ENCODE peak calls at places on chromosomes 16 and 17, in four cellular contexts. L is adrenal gland, N is body of pancreas, T is K562. I is an unnamed sample.

GRCh38 chr17:8465381-8466158 is 29.9 kb downstream of the NDEL1 start:
- DNase-seq in L (no peak), T (no peak), N (no peak), I (no peak)

GRCh38 chr17:16652847-16653366 is 743 bp downstream of the ZNF624 start:
- DNase-seq in L (no peak), T (no peak), N (no peak), I (no peak)

GRCh38 chr16:56849690-56850680 is 15.0 kb upstream of the SLC12A3 start:
- DNase-seq in T (no peak), L (no peak), N (no peak), I (peak; percentile 40)

GRCh38 chr16:64092284-64092683 is 1029.6 kb downstream of the CDH11 start:
- DNase-seq in N (no peak), T (no peak), L (no peak), I (peak; percentile 67)

GRCh38 chr16:89320717-89321501 is 103.4 kb downstream of the ZNF778 start:
- DNase-seq in L (peak; percentile 62), T (peak; percentile 92), N (peak; percentile 57), I (no peak)

GRCh38 chr17:68346448-68346847 is 55.2 kb downstream of the ARSG start:
- DNase-seq in L (no peak), N (peak; percentile 53), T (no peak), I (no peak)

GRCh38 chr16:84817613-84818012 is 2.2 kb upstream of the CRISPLD2 start:
- DNase-seq in L (no peak), T (no peak), N (no peak), I (no peak)

GRCh38 chr16:71344315-71344905 is 14.1 kb upstream of the CALB2 start:
- DNase-seq in L (no peak), N (no peak), T (no peak), I (no peak)

GRCh38 chr16:89004209-89004831 is 27.3 kb upstream of the CBFA2T3 start:
- DNase-seq in L (no peak), N (peak; percentile 10), T (peak; percentile 97), I (no peak)

GRCh38 chr16:67504190-67505021 is 21.1 kb upstream of the AGRP start:
- DNase-seq in L (peak; percentile 41), T (peak; percentile 90), N (peak; percentile 52), I (no peak)

GRCh38 chr16:26795184-26795583 is 271.5 kb upstream of the C16orf82 start:
- DNase-seq in T (peak; percentile 19), L (no peak), N (no peak), I (no peak)

GRCh38 chr17:67575325-67575724 is 142.4 kb upstream of the NOL11 start:
- DNase-seq in T (no peak), L (no peak), N (peak; percentile 51), I (no peak)

GRCh38 chr16:3963886-3964685 is 83.6 kb upstream of the CREBBP start:
- DNase-seq in T (no peak), L (no peak), N (no peak), I (no peak)

GRCh38 chr16:86289907-86290306 is 220.4 kb upstream of the FOXF1 start:
- DNase-seq in L (no peak), T (no peak), N (no peak), I (no peak)

GRCh38 chr16:86289304-86289703 is 221.0 kb upstream of the FOXF1 start:
- DNase-seq in T (no peak), L (no peak), N (no peak), I (peak; percentile 21)

GRCh38 chr16:86286991-86287640 is 223.2 kb upstream of the FOXF1 start:
- DNase-seq in L (no peak), T (no peak), N (no peak), I (no peak)

GRCh38 chr16:86287641-86288201 is 222.6 kb upstream of the FOXF1 start:
- DNase-seq in T (no peak), L (no peak), N (no peak), I (no peak)

DNA sequence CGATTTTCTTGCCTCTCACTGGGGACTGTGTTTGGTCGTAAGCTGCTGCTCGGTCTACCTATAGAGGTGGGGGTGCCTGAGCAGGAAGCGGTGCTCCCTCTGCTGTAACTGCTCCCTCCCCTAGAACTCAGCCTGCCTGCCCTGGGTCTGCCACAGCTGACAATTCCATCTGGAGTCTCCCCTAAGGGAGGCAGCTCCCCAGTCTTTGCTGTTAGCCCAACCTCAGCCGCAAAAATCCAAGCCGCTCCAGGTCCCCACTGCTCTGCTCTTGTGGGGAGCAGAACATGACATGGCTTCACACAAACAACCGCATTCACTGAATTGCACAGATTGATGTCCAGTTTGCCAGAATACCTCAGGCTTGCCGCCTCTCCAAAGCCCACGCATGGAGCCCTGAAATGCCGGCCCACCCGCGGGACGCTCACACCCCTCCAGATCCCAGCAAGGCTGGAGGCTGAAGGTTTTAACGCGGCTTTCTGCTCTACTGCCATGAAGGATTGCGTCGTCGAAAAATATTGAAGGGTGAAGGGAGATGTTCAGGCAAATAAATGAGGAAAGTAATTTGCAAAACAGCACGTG is 221.5 kb upstream of the FOXF1 start:
- DNase-seq in T (no peak), N (no peak), L (no peak), I (no peak)
- H3K27me3 ChIP-seq in T (peaks cover 69% of the 10 kb centered on the region), N (peaks cover 20% of the 10 kb centered on the region), L (peaks cover 64% of the 10 kb centered on the region), I (no peaks in the 10 kb centered on the region)

GRCh38 chr16:58464047-58464915 is 35.7 kb upstream of the NDRG4 start:
- DNase-seq in N (peak; percentile 6), T (no peak), L (peak; percentile 66), I (no peak)
- H3K27me3 ChIP-seq in N (peaks cover 35% of the 10 kb centered on the region), T (peaks cover 58% of the 10 kb centered on the region), L (peaks cover 2% of the 10 kb centered on the region), I (peaks cover 77% of the 10 kb centered on the region)

DNA sequence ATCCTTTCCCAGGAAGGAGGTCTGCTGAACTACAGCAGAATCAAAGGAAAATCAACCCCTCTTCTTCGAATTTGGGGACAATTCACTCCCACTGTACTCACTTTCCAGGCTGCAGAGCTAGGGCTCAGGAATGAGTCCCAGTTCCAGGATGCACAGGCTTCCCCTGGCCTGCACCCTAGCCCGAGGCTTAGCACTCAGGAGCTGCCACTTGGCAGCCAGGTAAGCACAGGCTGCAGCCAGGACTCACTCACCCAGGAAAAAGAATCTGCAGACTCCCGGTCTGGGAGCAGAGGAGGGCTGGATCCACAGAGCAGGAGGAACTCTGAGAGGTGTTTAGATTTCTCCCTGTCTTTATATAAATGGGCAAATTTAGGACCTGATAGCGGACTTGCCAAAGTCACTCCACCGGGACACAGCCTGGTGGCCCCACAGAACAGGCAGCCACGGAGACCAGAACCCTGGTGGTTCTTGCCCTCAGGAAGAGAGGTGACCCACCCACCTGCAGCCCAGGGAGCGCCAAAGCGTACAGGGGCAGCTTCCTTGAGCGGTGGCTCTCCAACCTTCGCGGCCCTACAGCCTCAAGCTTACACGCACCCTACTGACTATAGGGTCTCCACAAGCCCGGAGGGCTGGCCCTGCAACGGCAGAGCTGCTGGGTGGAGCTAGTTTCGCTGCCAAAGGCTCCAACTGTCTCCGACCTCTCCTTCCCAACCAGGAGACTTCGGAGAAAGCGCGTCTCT is 4.8 kb downstream of the CBLN1 start:
- DNase-seq in N (no peak), T (no peak), L (no peak), I (no peak)
- H3K27me3 ChIP-seq in N (peaks cover 60% of the 10 kb centered on the region), T (peaks cover 70% of the 10 kb centered on the region), L (peaks cover 77% of the 10 kb centered on the region), I (peaks cover 71% of the 10 kb centered on the region)

GRCh38 chr17:38574712-38575111 is 31.0 kb downstream of the SRCIN1 start:
- DNase-seq in L (no peak), N (no peak), T (no peak), I (no peak)
- H3K27me3 ChIP-seq in L (peaks cover 61% of the 10 kb centered on the region), N (peaks cover 7% of the 10 kb centered on the region), T (peaks cover 90% of the 10 kb centered on the region), I (peaks cover 95% of the 10 kb centered on the region)

GRCh38 chr17:82375359-82376041 is 3.9 kb downstream of the UTS2R start:
- DNase-seq in N (no peak), T (no peak), L (no peak), I (no peak)

GRCh38 chr17:82376042-82376730 is 4.6 kb downstream of the UTS2R start:
- DNase-seq in N (no peak), T (no peak), L (no peak), I (no peak)

GRCh38 chr17:82373731-82374625 is 2.4 kb downstream of the UTS2R start:
- DNase-seq in T (no peak), N (no peak), L (no peak), I (no peak)

GRCh38 chr17:82372591-82373452 is 1.3 kb downstream of the UTS2R start:
- DNase-seq in L (no peak), N (peak; percentile 82), T (no peak), I (no peak)

DNA sequence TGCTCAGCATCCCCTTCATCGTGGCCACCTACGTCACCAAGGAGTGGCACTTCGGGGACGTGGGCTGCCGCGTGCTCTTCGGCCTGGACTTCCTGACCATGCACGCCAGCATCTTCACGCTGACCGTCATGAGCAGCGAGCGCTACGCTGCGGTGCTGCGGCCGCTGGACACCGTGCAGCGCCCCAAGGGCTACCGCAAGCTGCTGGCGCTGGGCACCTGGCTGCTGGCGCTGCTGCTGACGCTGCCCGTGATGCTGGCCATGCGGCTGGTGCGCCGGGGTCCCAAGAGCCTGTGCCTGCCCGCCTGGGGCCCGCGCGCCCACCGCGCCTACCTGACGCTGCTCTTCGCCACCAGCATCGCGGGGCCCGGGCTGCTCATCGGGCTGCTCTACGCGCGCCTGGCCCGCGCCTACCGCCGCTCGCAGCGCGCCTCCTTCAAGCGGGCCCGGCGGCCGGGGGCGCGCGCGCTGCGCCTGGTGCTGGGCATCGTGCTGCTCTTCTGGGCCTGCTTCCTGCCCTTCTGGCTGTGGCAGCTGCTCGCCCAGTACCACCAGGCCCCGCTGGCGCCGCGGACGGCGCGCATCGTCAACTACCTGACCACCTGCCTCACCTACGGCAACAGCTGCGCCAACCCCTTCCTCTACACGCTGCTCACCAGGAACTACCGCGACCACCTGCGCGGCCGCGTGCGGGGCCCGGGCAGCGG is 3.2 kb downstream of the UTS2R start:
- DNase-seq in T (no peak), L (no peak), N (no peak), I (no peak)
- H3K27me3 ChIP-seq in T (no peaks in the 10 kb centered on the region), L (peaks cover 64% of the 10 kb centered on the region), N (peaks cover 21% of the 10 kb centered on the region), I (peaks cover 57% of the 10 kb centered on the region)

GRCh38 chr16:10876799-10877341 is at the start of gene CIITA:
- DNase-seq in N (peak; percentile 90), T (no peak), L (peak; percentile 75), I (no peak)
- H3K27me3 ChIP-seq in N (no peaks in the 10 kb centered on the region), T (peaks cover 57% of the 10 kb centered on the region), L (no peaks in the 10 kb centered on the region), I (peaks cover 52% of the 10 kb centered on the region)

DNA sequence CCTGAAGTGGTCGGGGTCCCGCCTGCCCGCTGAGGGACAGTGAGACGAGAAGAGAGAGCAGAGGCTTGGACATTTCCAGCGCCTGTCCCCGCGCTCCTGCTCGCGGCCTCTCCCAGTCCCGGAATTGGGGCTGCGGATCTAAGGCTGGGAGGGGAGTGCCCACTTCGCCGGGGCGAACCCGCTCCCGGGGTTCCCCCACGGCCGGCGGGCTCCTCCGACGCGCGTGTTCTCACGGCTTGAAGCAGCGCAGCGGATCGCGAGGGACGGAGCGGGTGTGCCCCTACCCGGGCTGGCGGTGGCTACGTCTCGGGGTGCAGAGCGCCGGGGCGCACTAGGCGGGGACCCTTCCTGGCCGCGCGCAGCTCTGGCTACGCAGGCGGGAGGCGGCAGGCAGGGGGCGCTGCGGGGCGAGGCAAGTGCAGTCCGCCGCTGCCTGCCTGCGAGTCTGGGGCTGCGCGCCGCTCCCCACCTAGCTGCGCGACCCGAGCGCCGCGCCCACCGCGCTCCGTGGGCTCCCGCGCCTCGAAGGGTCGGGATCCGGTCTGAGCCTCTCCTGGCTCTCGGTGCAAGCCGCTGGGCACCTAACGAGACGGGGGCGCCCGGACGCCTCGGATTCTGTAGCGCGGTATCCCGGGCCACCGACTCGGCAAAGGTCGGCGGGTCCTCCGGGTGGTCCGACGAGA is 1.2 kb downstream of the NGFR start:
- DNase-seq in L (peak; percentile 76), T (peak; percentile 81), N (peak; percentile 75), I (peak; percentile 72)
- H3K27me3 ChIP-seq in L (peaks cover 60% of the 10 kb centered on the region), T (peaks cover 62% of the 10 kb centered on the region), N (peaks cover 40% of the 10 kb centered on the region), I (peaks cover 87% of the 10 kb centered on the region)